ENCODE peak calls at places on chromosomes 11 and 22, in eight cellular contexts. H is sigmoid colon, C is upper lobe of left lung, G is transverse colon, K is stomach, U is HCT116, F is GM12878, B is Panc1. J is an unnamed sample.

GRCh38 chr11:105447936-105448702 is 161.8 kb upstream of the GRIA4 start:
- DNase-seq in H (no peak), C (no peak), G (no peak), K (no peak), U (no peak), F (no peak), B (no peak), J (no peak)

GRCh38 chr11:10514210-10514609 is 26.8 kb downstream of the RNF141 start:
- DNase-seq in H (no peak), C (no peak), G (no peak), K (no peak), U (no peak), F (no peak), B (no peak), J (no peak)

GRCh38 chr22:24514241-24515024 is 19.3 kb downstream of the UPB1 start:
- DNase-seq in H (no peak), C (no peak), G (peak), K (peak), U (no peak), F (peak), B (no peak), J (no peak)

GRCh38 chr22:36110306-36110791 is 50.2 kb downstream of the APOL3 start:
- DNase-seq in H (peak), C (no peak), G (no peak), K (no peak), U (no peak), F (no peak), B (no peak), J (no peak)

GRCh38 chr11:9057032-9057431 is 34.4 kb downstream of the SCUBE2 start:
- DNase-seq in H (no peak), C (no peak), G (no peak), K (no peak), U (no peak), F (no peak), B (no peak), J (no peak)

GRCh38 chr11:86952933-86953637 is 2.1 kb downstream of the FZD4 start:
- DNase-seq in H (no peak), C (no peak), G (no peak), K (no peak), U (no peak), F (no peak), B (no peak), J (no peak)

GRCh38 chr22:50186789-50187523 is 1.2 kb downstream of the TRABD start:
- DNase-seq in H (no peak), C (no peak), G (peak), K (peak), U (no peak), F (no peak), B (no peak), J (no peak)

GRCh38 chr11:82930229-82930628 is 28.7 kb downstream of the DDIAS start:
- DNase-seq in H (no peak), C (no peak), G (no peak), K (no peak), U (no peak), F (no peak), B (no peak), J (no peak)

GRCh38 chr11:47186937-47187681 is 875 bp upstream of the PACSIN3 start:
- DNase-seq in H (peak), C (peak), G (peak), K (peak), U (no peak), F (no peak), B (peak), J (no peak)

GRCh38 chr22:48474881-48475280 is 1352.8 kb downstream of the BRD1 start:
- DNase-seq in H (no peak), C (peak), G (no peak), K (no peak), U (no peak), F (no peak), B (no peak), J (no peak)

GRCh38 chr22:34334893-34335292 is 414.6 kb upstream of the LARGE1 start:
- DNase-seq in H (no peak), C (no peak), G (no peak), K (no peak), U (no peak), F (no peak), B (no peak), J (no peak)

GRCh38 chr11:67495234-67496005 is 9.7 kb downstream of the PITPNM1 start:
- DNase-seq in H (no peak), C (no peak), G (no peak), K (no peak), U (no peak), F (no peak), B (no peak), J (no peak)

GRCh38 chr11:1655168-1656060 is 25.8 kb downstream of the KRTAP5-5 start:
- DNase-seq in H (no peak), C (no peak), G (no peak), K (no peak), U (no peak), F (no peak), B (no peak), J (no peak)

GRCh38 chr11:208917-209260 is 1.4 kb downstream of the RIC8A start:
- DNase-seq in H (no peak), C (no peak), G (no peak), K (no peak), U (no peak), F (no peak), B (no peak), J (no peak)

GRCh38 chr11:75456596-75456995 is 23.6 kb upstream of the KLHL35 start:
- DNase-seq in H (no peak), C (no peak), G (no peak), K (no peak), U (no peak), F (no peak), B (no peak), J (no peak)

GRCh38 chr11:9384535-9385287 is at the start of gene IPO7:
- DNase-seq in H (peak), C (peak), G (peak), K (peak), U (peak), F (peak), B (peak), J (no peak)

GRCh38 chr22:23527971-23528740 is 51.9 kb downstream of the IGLL1 start:
- DNase-seq in H (peak), C (no peak), G (no peak), K (no peak), U (no peak), F (no peak), B (no peak), J (no peak)

GRCh38 chr22:24186352-24186740 is 5.1 kb downstream of the SUSD2 start:
- DNase-seq in H (peak), C (no peak), G (no peak), K (no peak), U (no peak), F (no peak), B (no peak), J (no peak)

GRCh38 chr11:113106507-113106906 is 145.3 kb downstream of the NCAM1 start:
- DNase-seq in H (no peak), C (no peak), G (no peak), K (no peak), U (no peak), F (no peak), B (no peak), J (no peak)

GRCh38 chr22:50714150-50714549 is 23.9 kb upstream of the ACR start:
- DNase-seq in H (no peak), C (no peak), G (no peak), K (no peak), U (no peak), F (no peak), B (no peak), J (no peak)

GRCh38 chr11:72773291-72773690 is 20.6 kb downstream of the STARD10 start:
- DNase-seq in H (peak), C (no peak), G (no peak), K (no peak), U (no peak), F (no peak), B (no peak), J (no peak)

GRCh38 chr11:68053117-68053516 is 14.3 kb downstream of the TCIRG1 start:
- DNase-seq in H (no peak), C (no peak), G (no peak), K (no peak), U (no peak), F (no peak), B (no peak), J (no peak)

GRCh38 chr11:8315463-8315862 is 51.8 kb upstream of the LMO1 start:
- DNase-seq in H (peak), C (no peak), G (no peak), K (no peak), U (no peak), F (no peak), B (no peak), J (no peak)

GRCh38 chr22:39313258-39314001 is 6.0 kb downstream of the RPL3 start:
- DNase-seq in H (no peak), C (no peak), G (no peak), K (no peak), U (no peak), F (no peak), B (no peak), J (no peak)

GRCh38 chr11:87871071-87871470 is 304.2 kb downstream of the RAB38 start:
- DNase-seq in H (no peak), C (no peak), G (no peak), K (no peak), U (no peak), F (no peak), B (no peak), J (no peak)

GRCh38 chr22:35627267-35628041 is 10.3 kb upstream of the MB start:
- DNase-seq in H (peak), C (peak), G (peak), K (peak), U (peak), F (no peak), B (peak), J (peak)

GRCh38 chr11:35237860-35238715 is 99.1 kb downstream of the CD44 start:
- DNase-seq in H (no peak), C (peak), G (peak), K (peak), U (peak), F (peak), B (no peak), J (no peak)

GRCh38 chr22:36465232-36466021 is 16.0 kb downstream of the TXN2 start:
- DNase-seq in H (peak), C (peak), G (peak), K (peak), U (peak), F (no peak), B (peak), J (no peak)

GRCh38 chr22:49704345-49705215 is 123.1 kb downstream of the BRD1 start:
- DNase-seq in H (no peak), C (no peak), G (no peak), K (no peak), U (no peak), F (no peak), B (no peak), J (no peak)

GRCh38 chr11:37108436-37109204 is 510.6 kb upstream of the RAG2 start:
- DNase-seq in H (no peak), C (no peak), G (no peak), K (no peak), U (no peak), F (no peak), B (no peak), J (no peak)

GRCh38 chr11:6307879-6308278 is 12.4 kb downstream of the CAVIN3 start:
- DNase-seq in H (no peak), C (no peak), G (no peak), K (no peak), U (no peak), F (no peak), B (no peak), J (no peak)

GRCh38 chr22:43882122-43882767 is 9.6 kb downstream of the PNPLA5 start:
- DNase-seq in H (peak), C (no peak), G (no peak), K (no peak), U (no peak), F (no peak), B (no peak), J (no peak)

GRCh38 chr11:17508306-17508705 is 31.7 kb upstream of the ABCC8 start:
- DNase-seq in H (no peak), C (no peak), G (no peak), K (no peak), U (no peak), F (no peak), B (no peak), J (no peak)

GRCh38 chr11:67301951-67302516 is 1.3 kb upstream of the SSH3 start:
- DNase-seq in H (peak), C (peak), G (peak), K (peak), U (no peak), F (no peak), B (no peak), J (no peak)

GRCh38 chr11:94882931-94883330 is 90.4 kb downstream of the CWC15 start:
- DNase-seq in H (no peak), C (no peak), G (no peak), K (no peak), U (no peak), F (no peak), B (no peak), J (no peak)

GRCh38 chr11:2538951-2539735 is 94.3 kb downstream of the KCNQ1 start:
- DNase-seq in H (peak), C (no peak), G (peak), K (no peak), U (no peak), F (no peak), B (no peak), J (no peak)

GRCh38 chr11:113618360-113618759 is 87.7 kb downstream of the TMPRSS5 start:
- DNase-seq in H (no peak), C (no peak), G (no peak), K (no peak), U (no peak), F (no peak), B (no peak), J (no peak)

GRCh38 chr11:13776134-13776815 is 107.8 kb downstream of the FAR1 start:
- DNase-seq in H (no peak), C (no peak), G (no peak), K (no peak), U (peak), F (no peak), B (no peak), J (no peak)

GRCh38 chr11:65468874-65469333 is 29.9 kb upstream of the MALAT1 start:
- DNase-seq in H (peak), C (peak), G (peak), K (peak), U (peak), F (no peak), B (no peak), J (no peak)

GRCh38 chr11:65471410-65471762 is 27.5 kb upstream of the MALAT1 start:
- DNase-seq in H (peak), C (peak), G (peak), K (peak), U (no peak), F (no peak), B (no peak), J (no peak)

GRCh38 chr11:65473275-65473860 is 25.5 kb upstream of the MALAT1 start:
- DNase-seq in H (no peak), C (no peak), G (no peak), K (no peak), U (no peak), F (no peak), B (no peak), J (no peak)

GRCh38 chr11:65470433-65470832 is 28.4 kb upstream of the MALAT1 start:
- DNase-seq in H (peak), C (no peak), G (no peak), K (no peak), U (no peak), F (no peak), B (no peak), J (no peak)
- H3K27ac ChIP-seq in H (peak), C (peak), G (peak), K (peak), U (peak), F (no peak), B (peak), J (peak)

GRCh38 chr11:63920126-63920869 is 3.3 kb upstream of the RCOR2 start:
- DNase-seq in H (peak), C (peak), G (peak), K (peak), U (no peak), F (no peak), B (no peak), J (no peak)

GRCh38 chr11:63917685-63918523 is 940 bp upstream of the RCOR2 start:
- DNase-seq in H (peak), C (peak), G (peak), K (peak), U (peak), F (no peak), B (no peak), J (no peak)

GRCh38 chr11:63916837-63917684 is at the start of gene RCOR2:
- DNase-seq in H (peak), C (peak), G (peak), K (peak), U (no peak), F (no peak), B (no peak), J (no peak)

GRCh38 chr11:63919267-63920125 is 2.5 kb upstream of the RCOR2 start:
- DNase-seq in H (no peak), C (no peak), G (peak), K (peak), U (no peak), F (no peak), B (no peak), J (no peak)

DNA sequence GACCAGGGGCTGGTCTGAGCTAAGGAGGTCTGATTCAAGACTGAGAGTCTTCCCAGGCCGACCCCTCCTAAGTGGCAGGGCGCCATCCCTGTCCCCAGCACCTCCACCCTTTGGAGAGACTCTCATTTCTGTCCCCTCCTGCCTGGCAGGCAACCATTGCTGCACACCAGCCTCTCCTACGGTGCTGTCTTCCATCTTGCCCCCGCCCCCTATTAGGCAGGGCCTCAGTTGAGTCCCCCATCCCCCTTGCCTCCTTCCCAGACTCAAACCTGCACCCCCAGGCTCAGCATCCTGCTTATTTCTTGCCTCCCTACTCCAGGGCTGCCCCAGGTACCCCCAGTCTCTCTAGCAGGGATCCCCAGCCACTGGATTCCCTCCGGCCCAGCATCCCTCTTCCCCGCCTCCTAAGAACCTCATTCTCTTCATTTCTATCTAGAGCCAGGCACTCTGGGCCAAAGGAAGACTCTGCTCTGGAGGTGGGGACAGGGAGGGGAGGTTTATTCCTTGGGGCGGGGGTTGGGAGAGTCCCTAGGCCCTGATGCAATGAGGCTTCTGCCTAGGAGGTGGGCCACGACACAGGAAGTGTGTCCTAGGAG is 1.7 kb upstream of the RCOR2 start:
- DNase-seq in H (no peak), C (no peak), G (no peak), K (no peak), U (no peak), F (no peak), B (no peak), J (no peak)
- TF ChIP-seq POLR2AphosphoS5 in H (no peak), C (no peak), G (no peak), K (no peak), U (no peak), F (no peak), B (no peak), J (no peak)

GRCh38 chr11:126267650-126268049 is 1.0 kb downstream of the SRPRA start:
- DNase-seq in H (no peak), C (peak), G (no peak), K (peak), U (no peak), F (no peak), B (no peak), J (no peak)
- H3K27ac ChIP-seq in H (peak), C (peak), G (peak), K (peak), U (peak), F (peak), B (peak), J (peak)

GRCh38 chr11:59219836-59220235 is 7.1 kb upstream of the MPEG1 start:
- DNase-seq in H (no peak), C (no peak), G (no peak), K (no peak), U (no peak), F (no peak), B (no peak), J (no peak)

GRCh38 chr11:59216654-59217640 is 4.2 kb upstream of the MPEG1 start:
- DNase-seq in H (peak), C (peak), G (peak), K (peak), U (no peak), F (peak), B (no peak), J (no peak)

GRCh38 chr11:59222464-59223065 is 9.8 kb upstream of the MPEG1 start:
- DNase-seq in H (no peak), C (no peak), G (no peak), K (no peak), U (no peak), F (no peak), B (no peak), J (no peak)

GRCh38 chr11:59221438-59221837 is 8.7 kb upstream of the MPEG1 start:
- DNase-seq in H (no peak), C (no peak), G (no peak), K (no peak), U (no peak), F (no peak), B (no peak), J (no peak)

DNA sequence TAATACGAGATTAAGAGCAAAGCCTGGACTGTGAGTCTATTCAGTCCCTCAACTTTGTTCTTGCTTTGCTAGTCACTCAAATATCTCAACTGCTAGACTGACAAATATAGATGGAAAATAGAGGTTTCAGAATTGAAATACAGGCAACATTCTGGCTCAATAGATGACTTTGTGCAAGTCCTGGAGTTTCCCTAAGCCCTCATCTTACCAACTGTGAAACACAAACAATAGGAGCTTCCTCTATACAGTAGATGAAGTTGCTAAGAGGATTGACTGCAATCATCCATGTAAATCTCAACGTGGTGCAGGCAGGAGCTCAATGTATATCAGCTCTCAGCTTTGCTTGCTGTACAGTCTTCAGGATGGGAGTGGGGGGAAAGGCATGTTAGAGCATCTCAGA is 6.2 kb upstream of the MPEG1 start:
- DNase-seq in H (no peak), C (no peak), G (no peak), K (no peak), U (no peak), F (no peak), B (no peak), J (no peak)
- TF ChIP-seq POLR2AphosphoS5 in H (no peak), C (no peak), G (no peak), K (no peak), U (no peak), F (no peak), B (no peak), J (no peak)

J was measured in vagina.